ENCODE peak calls at places on chromosomes 16 and 17, in six cellular contexts. One of them, this sample, is unnamed.

GRCh38 chr17:7435676-7436555 is 681 bp downstream of the TMEM102 start:
- DNase-seq in CD8-positive, alpha-beta T cell: peak; percentile 63
- DNase-seq in H9: peak; percentile 91
- DNase-seq in MCF 10A: peak; percentile 67
- DNase-seq in Peyer's patch: peak; percentile 60
- DNase-seq in GM23338: peak; percentile 80
- DNase-seq in this sample: no peak

GRCh38 chr17:75498019-75498725 is 17.2 kb downstream of the CASKIN2 start:
- DNase-seq in CD8-positive, alpha-beta T cell: no peak
- DNase-seq in H9: no peak
- DNase-seq in MCF 10A: no peak
- DNase-seq in Peyer's patch: no peak
- DNase-seq in GM23338: no peak
- DNase-seq in this sample: no peak

GRCh38 chr17:3957735-3958134 is 6.5 kb downstream of the ATP2A3 start:
- DNase-seq in CD8-positive, alpha-beta T cell: no peak
- DNase-seq in H9: no peak
- DNase-seq in MCF 10A: no peak
- DNase-seq in Peyer's patch: no peak
- DNase-seq in GM23338: no peak
- DNase-seq in this sample: no peak

GRCh38 chr17:13114601-13115024 is 96.8 kb upstream of the ELAC2 start:
- DNase-seq in CD8-positive, alpha-beta T cell: no peak
- DNase-seq in H9: peak; percentile 86
- DNase-seq in MCF 10A: peak; percentile 55
- DNase-seq in Peyer's patch: no peak
- DNase-seq in GM23338: peak; percentile 84
- DNase-seq in this sample: peak; percentile 59

GRCh38 chr16:69859105-69859969 is 91.8 kb upstream of the CLEC18A start:
- DNase-seq in CD8-positive, alpha-beta T cell: no peak
- DNase-seq in H9: peak; percentile 83
- DNase-seq in MCF 10A: peak; percentile 56
- DNase-seq in Peyer's patch: no peak
- DNase-seq in GM23338: peak; percentile 92
- DNase-seq in this sample: no peak

GRCh38 chr17:17570798-17571716 is 20.5 kb downstream of the PEMT start:
- DNase-seq in CD8-positive, alpha-beta T cell: no peak
- DNase-seq in H9: no peak
- DNase-seq in MCF 10A: no peak
- DNase-seq in Peyer's patch: no peak
- DNase-seq in GM23338: no peak
- DNase-seq in this sample: no peak

GRCh38 chr17:51846561-51846960 is 312.0 kb downstream of the CA10 start:
- DNase-seq in CD8-positive, alpha-beta T cell: no peak
- DNase-seq in H9: no peak
- DNase-seq in MCF 10A: no peak
- DNase-seq in Peyer's patch: no peak
- DNase-seq in GM23338: no peak
- DNase-seq in this sample: no peak

GRCh38 chr17:60639019-60639330 is 38.7 kb upstream of the BCAS3 start:
- DNase-seq in CD8-positive, alpha-beta T cell: no peak
- DNase-seq in H9: no peak
- DNase-seq in MCF 10A: no peak
- DNase-seq in Peyer's patch: no peak
- DNase-seq in GM23338: no peak
- DNase-seq in this sample: no peak

GRCh38 chr16:10009691-10010090 is 172.5 kb downstream of the GRIN2A start:
- DNase-seq in CD8-positive, alpha-beta T cell: no peak
- DNase-seq in H9: no peak
- DNase-seq in MCF 10A: no peak
- DNase-seq in Peyer's patch: no peak
- DNase-seq in GM23338: no peak
- DNase-seq in this sample: no peak

GRCh38 chr17:50955667-50956120 is 89.5 kb upstream of the TOB1 start:
- DNase-seq in CD8-positive, alpha-beta T cell: no peak
- DNase-seq in H9: no peak
- DNase-seq in MCF 10A: no peak
- DNase-seq in Peyer's patch: no peak
- DNase-seq in GM23338: no peak
- DNase-seq in this sample: no peak

GRCh38 chr16:69838417-69838990 is 76.4 kb downstream of the WWP2 start:
- DNase-seq in CD8-positive, alpha-beta T cell: no peak
- DNase-seq in H9: no peak
- DNase-seq in MCF 10A: no peak
- DNase-seq in Peyer's patch: no peak
- DNase-seq in GM23338: peak; percentile 33
- DNase-seq in this sample: no peak

GRCh38 chr17:64146418-64147109 is 16.6 kb upstream of the ERN1 start:
- DNase-seq in CD8-positive, alpha-beta T cell: peak; percentile 47
- DNase-seq in H9: peak; percentile 63
- DNase-seq in MCF 10A: peak; percentile 61
- DNase-seq in Peyer's patch: peak; percentile 36
- DNase-seq in GM23338: peak; percentile 57
- DNase-seq in this sample: no peak
- TF ChIP-seq CTCF in CD8-positive, alpha-beta T cell: no peak
- TF ChIP-seq CTCF in H9: no peak
- TF ChIP-seq CTCF in MCF 10A: no peak
- TF ChIP-seq CTCF in Peyer's patch: no peak
- TF ChIP-seq CTCF in GM23338: no peak
- TF ChIP-seq CTCF in this sample: no peak

GRCh38 chr17:27949304-27949703 is 56.1 kb upstream of the LYRM9 start:
- DNase-seq in CD8-positive, alpha-beta T cell: no peak
- DNase-seq in H9: peak; percentile 64
- DNase-seq in MCF 10A: no peak
- DNase-seq in Peyer's patch: no peak
- DNase-seq in GM23338: peak; percentile 53
- DNase-seq in this sample: no peak
- TF ChIP-seq CTCF in CD8-positive, alpha-beta T cell: no peak
- TF ChIP-seq CTCF in H9: peak; percentile 47
- TF ChIP-seq CTCF in MCF 10A: no peak
- TF ChIP-seq CTCF in Peyer's patch: no peak
- TF ChIP-seq CTCF in GM23338: peak; percentile 48
- TF ChIP-seq CTCF in this sample: no peak

GRCh38 chr17:66562119-66562518 is 259.7 kb downstream of the PRKCA start:
- DNase-seq in CD8-positive, alpha-beta T cell: no peak
- DNase-seq in H9: no peak
- DNase-seq in MCF 10A: no peak
- DNase-seq in Peyer's patch: no peak
- DNase-seq in GM23338: no peak
- DNase-seq in this sample: no peak

GRCh38 chr17:66557193-66557592 is 254.8 kb downstream of the PRKCA start:
- DNase-seq in CD8-positive, alpha-beta T cell: no peak
- DNase-seq in H9: no peak
- DNase-seq in MCF 10A: no peak
- DNase-seq in Peyer's patch: no peak
- DNase-seq in GM23338: no peak
- DNase-seq in this sample: no peak

GRCh38 chr17:66555605-66556004 is 253.2 kb downstream of the PRKCA start:
- DNase-seq in CD8-positive, alpha-beta T cell: no peak
- DNase-seq in H9: no peak
- DNase-seq in MCF 10A: no peak
- DNase-seq in Peyer's patch: no peak
- DNase-seq in GM23338: no peak
- DNase-seq in this sample: no peak

GRCh38 chr17:66560691-66561090 is 258.3 kb downstream of the PRKCA start:
- DNase-seq in CD8-positive, alpha-beta T cell: no peak
- DNase-seq in H9: no peak
- DNase-seq in MCF 10A: no peak
- DNase-seq in Peyer's patch: no peak
- DNase-seq in GM23338: no peak
- DNase-seq in this sample: no peak

GRCh38 chr17:66557886-66558285 is 255.5 kb downstream of the PRKCA start:
- DNase-seq in CD8-positive, alpha-beta T cell: no peak
- DNase-seq in H9: no peak
- DNase-seq in MCF 10A: no peak
- DNase-seq in Peyer's patch: no peak
- DNase-seq in GM23338: no peak
- DNase-seq in this sample: no peak
- TF ChIP-seq CTCF in CD8-positive, alpha-beta T cell: no peak
- TF ChIP-seq CTCF in H9: no peak
- TF ChIP-seq CTCF in MCF 10A: no peak
- TF ChIP-seq CTCF in Peyer's patch: no peak
- TF ChIP-seq CTCF in GM23338: no peak
- TF ChIP-seq CTCF in this sample: no peak

DNA sequence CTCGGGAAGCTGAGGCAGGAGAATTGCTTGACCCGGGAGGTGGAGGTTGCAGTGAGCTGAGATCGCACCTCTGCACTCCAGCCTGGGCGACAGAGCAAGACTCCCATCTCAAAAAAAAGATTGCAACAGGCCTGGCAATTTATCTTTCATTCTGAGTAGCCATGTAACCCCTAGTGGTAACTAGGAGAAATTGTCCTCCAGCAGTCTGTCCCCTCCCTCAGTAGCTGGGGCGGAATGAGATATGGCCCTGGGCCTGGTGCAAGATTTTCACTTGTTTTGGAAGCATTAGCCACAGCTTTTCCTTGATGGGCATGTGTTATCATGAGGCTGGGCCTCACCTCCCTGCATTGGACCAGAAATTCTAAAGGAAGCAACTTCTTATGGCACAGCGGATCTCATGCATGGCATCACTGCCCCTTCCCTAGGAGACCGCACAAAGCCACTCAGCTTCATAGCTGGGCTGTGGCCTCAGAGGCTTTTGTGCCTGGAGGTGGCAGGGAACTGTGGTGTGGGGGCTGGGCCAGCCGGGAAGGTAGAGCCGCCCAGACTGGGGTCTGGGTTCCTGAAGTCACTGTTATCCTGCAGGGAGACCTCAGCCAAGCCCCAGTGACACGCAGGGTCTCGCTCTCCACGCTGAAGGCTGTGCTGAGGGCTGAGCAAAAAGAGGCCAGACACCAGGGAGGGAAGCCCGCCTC is 13.4 kb downstream of the NATD1 start:
- DNase-seq in CD8-positive, alpha-beta T cell: no peak
- DNase-seq in H9: peak; percentile 76
- DNase-seq in MCF 10A: peak; percentile 41
- DNase-seq in Peyer's patch: no peak
- DNase-seq in GM23338: peak; percentile 72
- DNase-seq in this sample: no peak
- TF ChIP-seq CTCF in CD8-positive, alpha-beta T cell: peak; percentile 30
- TF ChIP-seq CTCF in H9: peak; percentile 69
- TF ChIP-seq CTCF in MCF 10A: peak; percentile 32
- TF ChIP-seq CTCF in Peyer's patch: peak; percentile 40
- TF ChIP-seq CTCF in GM23338: peak; percentile 68
- TF ChIP-seq CTCF in this sample: peak; percentile 58